ENCODE peak calls at places on chromosomes 6 and 20, in four cellular contexts. Y, A, X and G are unnamed samples.

GRCh38 chr6:3748208-3748701 is 3.3 kb downstream of the PXDC1 start:
- DNase-seq in Y (peak), A (peak), X (peak), G (peak)

GRCh38 chr6:10478187-10479040 is 42.7 kb upstream of the GCNT2 start:
- DNase-seq in Y (no peak), A (no peak), X (peak), G (peak)

GRCh38 chr6:38846844-38847243 is 131.7 kb downstream of the DNAH8 start:
- DNase-seq in Y (no peak), A (no peak), X (peak), G (no peak)

GRCh38 chr6:129695373-129696027 is 14.5 kb downstream of the ARHGAP18 start:
- DNase-seq in Y (no peak), A (no peak), X (no peak), G (no peak)

GRCh38 chr6:81894788-81895221 is 142.3 kb upstream of the TENT5A start:
- DNase-seq in Y (peak), A (no peak), X (no peak), G (no peak)

GRCh38 chr6:103273048-103273447 is 1586.7 kb downstream of the HACE1 start:
- DNase-seq in Y (no peak), A (no peak), X (peak), G (peak)

GRCh38 chr6:26339612-26340011 is 25.4 kb upstream of the BTN3A2 start:
- DNase-seq in Y (no peak), A (no peak), X (no peak), G (no peak)

GRCh38 chr6:109690373-109690739 is 646 bp downstream of the AK9 start:
- DNase-seq in Y (no peak), A (peak), X (no peak), G (no peak)

GRCh38 chr20:58160451-58161051 is 67.9 kb downstream of the ANKRD60 start:
- DNase-seq in Y (no peak), A (no peak), X (no peak), G (no peak)

GRCh38 chr6:16358531-16359138 is 120.2 kb downstream of the GMPR start:
- DNase-seq in Y (no peak), A (no peak), X (no peak), G (no peak)

GRCh38 chr6:105601541-105602174 is 198.8 kb upstream of the PREP start:
- DNase-seq in Y (peak), A (peak), X (peak), G (no peak)

GRCh38 chr6:28351087-28351486 is 1.3 kb downstream of the ZKSCAN3 start:
- DNase-seq in Y (no peak), A (peak), X (no peak), G (no peak)

GRCh38 chr6:11202513-11203305 is 29.8 kb downstream of the NEDD9 start:
- DNase-seq in Y (no peak), A (no peak), X (no peak), G (peak)

GRCh38 chr6:153849072-153849759 is 189.8 kb upstream of the OPRM1 start:
- DNase-seq in Y (no peak), A (no peak), X (peak), G (no peak)

GRCh38 chr20:13186043-13186774 is 34.9 kb upstream of the ISM1 start:
- DNase-seq in Y (no peak), A (no peak), X (no peak), G (no peak)

GRCh38 chr20:59402697-59403096 is 102.3 kb downstream of the EDN3 start:
- DNase-seq in Y (no peak), A (no peak), X (no peak), G (no peak)

GRCh38 chr6:36839819-36840379 is 655 bp upstream of the CPNE5 start:
- DNase-seq in Y (no peak), A (peak), X (no peak), G (peak)

GRCh38 chr6:24980507-24981384 is 45.0 kb upstream of the RIPOR2 start:
- DNase-seq in Y (no peak), A (no peak), X (peak), G (peak)

GRCh38 chr6:120147218-120147871 is 797.8 kb upstream of the MAN1A1 start:
- DNase-seq in Y (no peak), A (no peak), X (no peak), G (no peak)

GRCh38 chr20:61436674-61437279 is 184.7 kb downstream of the CDH4 start:
- DNase-seq in Y (no peak), A (no peak), X (peak), G (peak)
- H3K4me3 ChIP-seq in Y (no peak), A (no peak), X (no peak), G (no peak)

DNA sequence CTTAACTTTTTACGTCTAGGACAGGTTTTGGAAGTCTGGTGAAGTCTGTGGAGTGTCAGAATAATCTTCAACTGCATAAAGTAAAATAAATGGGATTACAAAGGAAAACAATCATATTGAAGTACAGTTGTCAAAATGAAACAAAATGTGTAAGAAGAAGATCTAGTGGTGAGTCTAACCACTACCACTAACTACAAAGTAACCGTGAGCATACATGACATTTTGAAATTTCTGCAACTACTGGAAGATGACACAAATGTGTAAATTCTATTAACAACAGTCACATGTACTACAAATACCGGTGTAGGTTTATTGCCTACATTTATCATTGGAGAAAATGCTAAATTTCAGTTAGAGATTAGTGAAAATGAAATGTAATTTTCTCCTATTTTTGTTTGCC is 29.7 kb downstream of the VPS52 start:
- DNase-seq in Y (no peak), A (no peak), X (no peak), G (no peak)
- H3K4me3 ChIP-seq in Y (no peak), A (no peak), X (no peak), G (no peak)

GRCh38 chr6:157597461-157598312 is 216.7 kb downstream of the ZDHHC14 start:
- DNase-seq in Y (peak), A (peak), X (peak), G (peak)
- H3K4me3 ChIP-seq in Y (no peak), A (no peak), X (no peak), G (no peak)

DNA sequence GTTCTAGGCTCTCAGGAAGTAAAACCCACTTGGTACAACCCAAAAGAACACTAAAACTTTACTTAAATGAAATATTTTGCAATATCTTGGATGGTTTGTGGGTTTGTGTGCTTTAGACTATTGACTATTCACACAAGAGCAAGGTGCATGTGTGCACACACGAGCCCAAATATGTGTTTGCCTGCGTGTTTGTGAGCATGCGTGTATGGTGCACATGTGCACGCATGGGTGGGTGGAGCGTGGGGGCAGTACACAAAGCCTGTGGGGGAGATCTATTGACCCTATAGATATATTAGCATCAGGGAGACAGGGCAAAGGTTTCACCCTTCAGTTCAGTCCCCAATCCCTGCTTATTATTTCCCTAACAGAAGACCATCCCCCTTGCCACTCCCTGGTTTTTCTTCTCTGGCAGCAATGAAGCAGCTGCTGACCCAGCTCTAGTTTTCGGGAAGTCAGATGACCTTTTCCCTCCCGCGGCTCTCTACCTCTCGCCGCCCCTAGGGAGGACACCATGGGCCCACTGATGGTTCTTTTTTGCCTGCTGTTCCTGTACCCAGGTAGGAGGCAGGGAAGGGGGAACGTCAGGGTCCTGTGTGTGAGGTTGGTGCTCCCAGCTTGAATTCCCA is at the start of gene C2:
- DNase-seq in Y (no peak), A (no peak), X (no peak), G (no peak)
- H3K4me3 ChIP-seq in Y (peak), A (peak), X (no peak), G (no peak)

GRCh38 chr6:71498643-71499042 is 210.0 kb downstream of the OGFRL1 start:
- DNase-seq in Y (no peak), A (no peak), X (no peak), G (no peak)

GRCh38 chr6:71491844-71492243 is 203.2 kb downstream of the OGFRL1 start:
- DNase-seq in Y (no peak), A (no peak), X (no peak), G (no peak)

GRCh38 chr6:71499667-71500066 is 211.1 kb downstream of the OGFRL1 start:
- DNase-seq in Y (no peak), A (no peak), X (no peak), G (no peak)

GRCh38 chr6:71492668-71493067 is 204.1 kb downstream of the OGFRL1 start:
- DNase-seq in Y (no peak), A (no peak), X (no peak), G (no peak)

DNA sequence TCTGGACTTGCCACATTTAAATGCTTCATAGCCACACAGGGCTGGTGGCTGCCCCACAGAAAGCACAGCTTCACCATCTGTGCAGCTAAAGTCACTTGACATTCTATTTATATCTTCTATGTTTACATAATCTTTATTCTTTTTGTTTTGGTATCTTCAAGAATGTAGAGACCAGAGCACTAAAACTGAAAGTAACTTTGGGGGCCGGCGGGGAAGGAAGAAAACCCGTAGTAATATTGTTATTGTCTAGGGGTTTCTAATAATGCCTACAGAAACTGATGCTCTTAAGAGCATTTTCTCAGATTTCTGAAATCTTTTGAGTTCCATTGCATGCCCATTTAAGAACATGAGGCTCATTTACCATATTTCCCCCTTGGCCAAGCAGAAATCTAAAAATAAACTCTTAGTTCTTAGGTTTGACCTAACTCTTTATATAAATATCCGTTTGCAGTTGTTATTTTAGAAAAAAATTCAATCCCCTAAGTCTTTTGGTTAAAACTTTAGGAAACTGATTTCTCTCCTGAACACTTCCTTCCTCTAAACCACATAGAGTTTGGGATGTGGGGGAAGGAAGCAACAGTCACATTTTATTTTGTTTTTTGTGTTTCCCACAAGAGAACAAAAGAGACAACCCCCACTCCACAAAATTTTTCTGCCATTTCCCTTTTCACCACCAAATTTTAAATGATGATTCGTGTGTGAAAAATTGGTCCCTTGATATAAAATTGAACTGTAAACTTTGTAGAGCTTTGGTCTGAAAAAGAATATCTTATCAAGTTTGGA is 207.6 kb downstream of the OGFRL1 start:
- DNase-seq in Y (no peak), A (no peak), X (peak), G (no peak)
- H3K4me3 ChIP-seq in Y (peak), A (peak), X (peak), G (no peak)

GRCh38 chr6:67722861-67723261 is 912.2 kb upstream of the ADGRB3 start:
- DNase-seq in Y (no peak), A (no peak), X (no peak), G (no peak)

DNA sequence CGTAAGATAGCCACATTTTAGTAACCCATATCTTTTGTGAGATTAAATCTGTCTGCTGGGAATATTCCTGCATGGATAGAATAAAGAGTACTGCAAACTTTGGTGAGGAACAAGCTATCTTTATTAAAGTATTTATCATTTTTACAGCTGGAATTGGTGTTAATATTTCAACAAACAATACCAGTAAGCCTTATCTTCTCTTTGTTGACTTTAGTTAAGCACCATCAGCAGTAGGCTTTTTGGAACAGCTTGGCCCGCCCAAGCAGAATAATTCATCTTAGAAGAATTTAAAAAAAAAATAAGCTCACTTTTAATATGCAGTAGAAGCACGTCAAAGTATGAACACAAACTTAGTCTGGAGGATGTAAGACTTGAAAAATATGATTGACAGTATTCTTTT is 917.8 kb upstream of the ADGRB3 start:
- DNase-seq in Y (no peak), A (no peak), X (peak), G (no peak)
- H3K4me3 ChIP-seq in Y (no peak), A (no peak), X (no peak), G (no peak)

GRCh38 chr6:33172307-33173227 is 19.7 kb downstream of the COL11A2 start:
- DNase-seq in Y (no peak), A (no peak), X (peak), G (peak)

GRCh38 chr6:33173228-33174180 is 18.8 kb downstream of the COL11A2 start:
- DNase-seq in Y (no peak), A (no peak), X (no peak), G (no peak)

GRCh38 chr6:33170176-33171095 is 21.8 kb downstream of the COL11A2 start:
- DNase-seq in Y (no peak), A (no peak), X (no peak), G (no peak)

GRCh38 chr6:33171096-33171888 is 21.0 kb downstream of the COL11A2 start:
- DNase-seq in Y (no peak), A (no peak), X (no peak), G (no peak)

DNA sequence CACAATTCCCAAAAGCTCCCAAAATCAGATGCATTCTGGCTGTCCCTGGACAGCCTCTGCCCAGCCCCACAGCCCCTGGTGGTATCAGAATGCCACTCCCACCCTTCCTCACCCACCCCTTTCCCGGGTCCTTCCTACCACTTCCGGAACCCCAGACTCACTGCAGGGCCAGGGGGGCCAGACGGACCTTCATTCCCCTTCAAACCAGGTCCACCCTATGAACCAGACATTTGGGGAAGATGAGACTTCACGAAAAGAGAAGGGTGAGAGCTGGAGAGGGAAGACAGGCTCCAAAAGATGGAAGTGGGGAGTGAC is 20.4 kb downstream of the COL11A2 start:
- DNase-seq in Y (no peak), A (no peak), X (no peak), G (no peak)
- H3K4me3 ChIP-seq in Y (no peak), A (no peak), X (no peak), G (no peak)

GRCh38 chr6:54053893-54054391 is 57.3 kb upstream of the MLIP start:
- DNase-seq in Y (no peak), A (no peak), X (peak), G (peak)
- H3K4me3 ChIP-seq in Y (no peak), A (no peak), X (peak), G (peak)